ENCODE peak calls at places on chromosomes 13 and 19, in five cellular contexts. L is stimulated activated CD8-positive, alpha-beta memory T cell treated with anti-CD3 and anti-CD28 coated beads, Interleukin-15, amount 100 ng/mL, for 4 hours; N is activated CD8-positive, alpha-beta memory T cell treated with anti-CD3 and anti-CD28 coated beads, Interleukin-2, amount 50 U/mL, for 4 hours; D is GM04504; J is BJ. V is an unnamed sample.

GRCh38 chr19:9250630-9251029 is at the start of gene OR7E24:
- DNase-seq in J (no peak), D (no peak), L (no peak), N (no peak), V (no peak)

GRCh38 chr13:109821038-109821545 is 34.7 kb upstream of the IRS2 start:
- DNase-seq in J (no peak), D (no peak), L (no peak), N (no peak), V (no peak)

GRCh38 chr13:24638096-24638495 is 42.1 kb upstream of the ATP12A start:
- DNase-seq in J (no peak), N (no peak), L (no peak), D (no peak), V (no peak)

GRCh38 chr13:36891752-36892151 is 28.3 kb downstream of the SMAD9 start:
- DNase-seq in D (peak), L (no peak), J (peak), N (no peak), V (no peak)

GRCh38 chr13:110306960-110307696 is at the start of the genes COL4A1 and COL4A2:
- DNase-seq in J (no peak), L (no peak), N (no peak), D (no peak), V (peak)

GRCh38 chr13:33262997-33263396 is 22.6 kb downstream of the STARD13 start:
- DNase-seq in J (no peak), N (no peak), D (no peak), L (no peak), V (no peak)

GRCh38 chr19:40806385-40807146 is 7.6 kb downstream of the EGLN2 start:
- DNase-seq in L (peak), D (peak), N (peak), J (peak), V (peak)

GRCh38 chr19:19372656-19373416 is 32.6 kb upstream of the GATAD2A start:
- DNase-seq in L (no peak), J (no peak), D (no peak), N (no peak), V (peak)

GRCh38 chr19:7989071-7989575 is 16.3 kb downstream of the ELAVL1 start:
- DNase-seq in L (no peak), N (no peak), J (no peak), D (no peak), V (no peak)

GRCh38 chr13:110268061-110268460 is 38.9 kb downstream of the COL4A1 start:
- DNase-seq in J (no peak), L (no peak), D (no peak), N (no peak), V (no peak)

V was measured in head of caudate nucleus.